ENCODE peak calls at places on chromosome X, in five cellular contexts. V, M, D, X and B are unnamed samples.

GRCh38 chrX:45557390-45557789 is 356.7 kb upstream of the DIPK2B start:
- DNase-seq in V (no peak), M (no peak), D (no peak), X (no peak), B (no peak)

GRCh38 chrX:108044554-108045256 is at the start of gene VSIG1:
- DNase-seq in V (no peak), M (no peak), D (no peak), X (no peak), B (peak; percentile 71)

GRCh38 chrX:136920001-136920400 is 39.5 kb upstream of the RBMX start:
- DNase-seq in V (no peak), M (no peak), D (no peak), X (no peak), B (no peak)

GRCh38 chrX:63128509-63128908 is 222.6 kb downstream of the SPIN4 start:
- DNase-seq in V (peak; percentile 4), M (no peak), D (no peak), X (no peak), B (no peak)

GRCh38 chrX:97267376-97267775 is 383.7 kb downstream of the RPA4 start:
- DNase-seq in V (peak; percentile 16), M (no peak), D (no peak), X (no peak), B (no peak)

GRCh38 chrX:154596290-154596929 is 11.5 kb downstream of the CTAG1A start:
- DNase-seq in V (peak; percentile 94), M (peak; percentile 83), D (no peak), X (no peak), B (no peak)

GRCh38 chrX:103373581-103373980 is 2.8 kb upstream of the BEX3 start:
- DNase-seq in V (no peak), M (no peak), D (no peak), X (no peak), B (no peak)

GRCh38 chrX:15151267-15152196 is 118.4 kb downstream of the ASB9 start:
- DNase-seq in V (no peak), M (no peak), D (no peak), X (no peak), B (no peak)

GRCh38 chrX:24777660-24778059 is 83.9 kb downstream of the POLA1 start:
- DNase-seq in V (no peak), M (no peak), D (no peak), X (no peak), B (no peak)

GRCh38 chrX:24515447-24515846 is 50.4 kb downstream of the PDK3 start:
- DNase-seq in V (no peak), M (no peak), D (no peak), X (no peak), B (no peak)

GRCh38 chrX:38108364-38108763 is 102.0 kb downstream of the SYTL5 start:
- DNase-seq in V (no peak), M (no peak), D (no peak), X (no peak), B (no peak)

GRCh38 chrX:1466232-1466661 is 13.5 kb upstream of the ASMTL start:
- DNase-seq in V (no peak), M (no peak), D (no peak), X (peak; percentile 66), B (peak; percentile 24)

GRCh38 chrX:153817291-153817690 is 13.1 kb downstream of the PDZD4 start:
- DNase-seq in V (no peak), M (no peak), D (no peak), X (no peak), B (no peak)

GRCh38 chrX:150291014-150291413 is 72.1 kb upstream of the MAMLD1 start:
- DNase-seq in V (no peak), M (no peak), D (no peak), X (no peak), B (no peak)

GRCh38 chrX:63751481-63751880 is 33.5 kb downstream of the ARHGEF9 start:
- DNase-seq in V (no peak), M (no peak), D (no peak), X (no peak), B (no peak)

GRCh38 chrX:149712831-149713230 is 971 bp downstream of the MAGEA11 start:
- DNase-seq in V (no peak), M (no peak), D (no peak), X (no peak), B (no peak)

GRCh38 chrX:19611636-19612376 is 96.5 kb upstream of the MAP3K15 start:
- DNase-seq in V (no peak), M (no peak), D (no peak), X (no peak), B (no peak)

GRCh38 chrX:3516051-3516541 is 169.6 kb upstream of the MXRA5 start:
- DNase-seq in V (peak; percentile 75), M (no peak), D (peak; percentile 81), X (no peak), B (no peak)

GRCh38 chrX:117973175-117974075 is 143.2 kb downstream of the KLHL13 start:
- DNase-seq in V (no peak), M (no peak), D (no peak), X (no peak), B (no peak)

GRCh38 chrX:14884714-14885113 is 11.5 kb downstream of the MOSPD2 start:
- DNase-seq in V (no peak), M (no peak), D (no peak), X (no peak), B (no peak)

GRCh38 chrX:78979789-78980464 is 34.7 kb downstream of the P2RY10 start:
- DNase-seq in V (no peak), M (no peak), D (no peak), X (no peak), B (no peak)

DNA sequence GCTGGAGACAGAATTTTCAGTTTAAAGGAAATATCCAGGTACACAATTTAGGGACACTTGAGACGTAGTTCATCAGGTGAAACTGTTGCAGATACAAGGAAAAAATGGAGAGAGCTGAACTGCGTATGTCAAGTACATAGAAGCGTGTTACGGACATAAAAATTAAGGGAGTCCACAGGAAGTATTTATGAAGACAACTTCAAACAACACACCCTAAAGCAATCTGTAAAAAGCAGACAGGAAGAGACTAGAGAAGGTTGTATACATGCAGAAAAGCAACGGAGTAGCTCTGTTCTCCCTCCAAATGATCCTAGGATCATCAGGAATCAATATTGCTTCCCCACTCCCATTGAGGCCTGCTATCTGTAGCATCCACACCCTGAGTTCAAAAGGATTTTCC is 5.8 kb downstream of the CASK start:
- DNase-seq in V (no peak), M (no peak), D (no peak), X (no peak), B (no peak)
- H3K4me3 ChIP-seq in V (no peak overlapping the region), M (no peak overlapping the region), D (no peak overlapping the region), X (no peak overlapping the region), B (no peak overlapping the region)

GRCh38 chrX:73847991-73848390 is 285.0 kb downstream of the CHIC1 start:
- DNase-seq in V (no peak), M (no peak), D (no peak), X (no peak), B (no peak)
- H3K4me3 ChIP-seq in V (no peak overlapping the region), M (peak overlapping the region; percentile 60), D (no peak overlapping the region), X (no peak overlapping the region), B (no peak overlapping the region)

GRCh38 chrX:66004928-66005831 is 34.7 kb downstream of the VSIG4 start:
- DNase-seq in V (no peak), M (no peak), D (no peak), X (no peak), B (no peak)

GRCh38 chrX:66007851-66008250 is 32.0 kb downstream of the VSIG4 start:
- DNase-seq in V (no peak), M (no peak), D (no peak), X (no peak), B (no peak)

GRCh38 chrX:66002832-66003680 is 36.8 kb downstream of the VSIG4 start:
- DNase-seq in V (no peak), M (no peak), D (no peak), X (no peak), B (no peak)

GRCh38 chrX:66008403-66008970 is 31.4 kb downstream of the VSIG4 start:
- DNase-seq in V (no peak), M (no peak), D (no peak), X (no peak), B (no peak)

GRCh38 chrX:66005832-66006449 is 33.9 kb downstream of the VSIG4 start:
- DNase-seq in V (no peak), M (no peak), D (no peak), X (no peak), B (no peak)
- H3K4me3 ChIP-seq in V (no peak overlapping the region), M (no peak overlapping the region), D (no peak overlapping the region), X (no peak overlapping the region), B (no peak overlapping the region)

DNA sequence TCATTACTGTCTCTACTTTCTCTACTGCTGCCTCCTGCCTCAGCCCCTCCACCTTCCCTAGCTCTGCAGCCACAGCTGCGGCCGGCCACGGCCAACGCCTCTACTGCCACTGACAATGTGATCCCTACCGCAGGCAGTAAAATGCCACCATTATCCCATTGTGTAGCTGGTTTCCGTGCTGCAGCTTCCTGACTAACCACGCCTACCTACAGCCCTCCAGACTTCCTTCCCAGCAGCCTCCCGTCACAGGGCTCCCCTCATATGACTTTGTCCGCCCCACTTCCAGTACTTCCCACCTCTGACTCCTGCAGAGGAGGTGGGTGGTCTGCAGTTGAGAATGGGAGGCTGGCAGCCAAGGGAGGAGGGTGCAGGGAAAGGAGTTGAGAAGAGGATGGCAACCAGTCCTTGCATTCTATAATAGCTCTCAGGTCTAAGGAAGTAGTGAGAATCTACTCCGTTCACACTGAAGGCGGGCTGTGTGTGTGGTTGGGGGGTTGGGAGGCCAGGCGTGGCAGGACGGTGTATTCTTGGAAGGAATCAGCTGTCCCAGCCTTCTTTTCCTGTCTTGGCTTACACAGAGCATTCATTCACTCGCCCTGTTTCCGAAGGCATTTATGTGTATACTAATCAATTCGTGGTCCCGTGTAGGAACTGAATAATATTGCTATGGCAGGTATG is 33.1 kb upstream of the USP51 start:
- DNase-seq in V (no peak), M (no peak), D (no peak), X (peak; percentile 37), B (no peak)
- H3K4me3 ChIP-seq in V (no peak overlapping the region), M (no peak overlapping the region), D (no peak overlapping the region), X (no peak overlapping the region), B (no peak overlapping the region)

GRCh38 chrX:427812-428725 is 41.4 kb upstream of the PPP2R3B start:
- DNase-seq in V (peak; percentile 19), M (no peak), D (no peak), X (no peak), B (no peak)
- H3K4me3 ChIP-seq in V (peak overlapping the region; percentile 29), M (peak overlapping the region; percentile 17), D (peak overlapping the region; percentile 38), X (no peak overlapping the region), B (no peak overlapping the region)